ENCODE peak calls at places on chromosomes 6 and 20, in five cellular contexts. One of them, this sample, is unnamed.

GRCh38 chr6:70575899-70576298 is 9.2 kb downstream of the SDHAF4 start:
- DNase-seq in GM10248: no peak
- DNase-seq in Panc1: no peak
- DNase-seq in psoas muscle: no peak
- DNase-seq in MCF 10A: no peak
- DNase-seq in this sample: no peak

GRCh38 chr20:21137078-21137477 is 11.2 kb downstream of the KIZ start:
- DNase-seq in GM10248: no peak
- DNase-seq in Panc1: no peak
- DNase-seq in MCF 10A: no peak
- DNase-seq in psoas muscle: no peak
- DNase-seq in this sample: no peak

GRCh38 chr6:13365320-13365719 is 37.0 kb upstream of the TBC1D7 start:
- DNase-seq in Panc1: no peak
- DNase-seq in MCF 10A: no peak
- DNase-seq in GM10248: no peak
- DNase-seq in psoas muscle: no peak
- DNase-seq in this sample: no peak

GRCh38 chr6:148325316-148326068 is 17.1 kb upstream of the SASH1 start:
- DNase-seq in psoas muscle: no peak
- DNase-seq in MCF 10A: no peak
- DNase-seq in Panc1: no peak
- DNase-seq in GM10248: no peak
- DNase-seq in this sample: no peak

GRCh38 chr20:32823078-32823477 is 3.3 kb downstream of the MAPRE1 start:
- DNase-seq in psoas muscle: no peak
- DNase-seq in Panc1: no peak
- DNase-seq in MCF 10A: peak; percentile 67
- DNase-seq in GM10248: no peak
- DNase-seq in this sample: no peak

GRCh38 chr20:19975901-19976300 is 41.3 kb upstream of the NAA20 start:
- DNase-seq in GM10248: no peak
- DNase-seq in Panc1: no peak
- DNase-seq in MCF 10A: peak; percentile 47
- DNase-seq in psoas muscle: peak; percentile 40
- DNase-seq in this sample: no peak

GRCh38 chr6:170221753-170222400 is 69.0 kb downstream of the DLL1 start:
- DNase-seq in Panc1: no peak
- DNase-seq in MCF 10A: no peak
- DNase-seq in psoas muscle: no peak
- DNase-seq in GM10248: no peak
- DNase-seq in this sample: no peak

GRCh38 chr6:29850011-29850553 is 22.5 kb downstream of the HLA-G start:
- DNase-seq in MCF 10A: no peak
- DNase-seq in GM10248: no peak
- DNase-seq in Panc1: no peak
- DNase-seq in psoas muscle: no peak
- DNase-seq in this sample: no peak

GRCh38 chr6:36054965-36055364 is 27.4 kb downstream of the MAPK14 start:
- DNase-seq in Panc1: no peak
- DNase-seq in GM10248: no peak
- DNase-seq in psoas muscle: no peak
- DNase-seq in MCF 10A: no peak
- DNase-seq in this sample: no peak

GRCh38 chr6:32436995-32437836 is 2.5 kb upstream of the HLA-DRA start:
- DNase-seq in psoas muscle: no peak
- DNase-seq in GM10248: peak; percentile 66
- DNase-seq in MCF 10A: peak; percentile 27
- DNase-seq in Panc1: no peak
- DNase-seq in this sample: peak; percentile 60

GRCh38 chr20:32752458-32753250 is 9.4 kb upstream of the COMMD7 start:
- DNase-seq in Panc1: no peak
- DNase-seq in psoas muscle: no peak
- DNase-seq in MCF 10A: peak; percentile 59
- DNase-seq in GM10248: no peak
- DNase-seq in this sample: no peak

GRCh38 chr6:34709386-34709785 is 12.8 kb upstream of the ILRUN start:
- DNase-seq in MCF 10A: peak; percentile 51
- DNase-seq in psoas muscle: no peak
- DNase-seq in Panc1: no peak
- DNase-seq in GM10248: no peak
- DNase-seq in this sample: no peak

GRCh38 chr6:156828280-156828703 is 51.1 kb downstream of the ARID1B start:
- DNase-seq in Panc1: peak; percentile 50
- DNase-seq in psoas muscle: peak; percentile 79
- DNase-seq in MCF 10A: peak; percentile 93
- DNase-seq in GM10248: peak; percentile 31
- DNase-seq in this sample: peak; percentile 44

GRCh38 chr6:37582309-37582708 is 82.6 kb upstream of the CCDC167 start:
- DNase-seq in Panc1: no peak
- DNase-seq in GM10248: no peak
- DNase-seq in psoas muscle: no peak
- DNase-seq in MCF 10A: no peak
- DNase-seq in this sample: no peak

GRCh38 chr6:56766806-56767178 is 124.1 kb upstream of the DST start:
- DNase-seq in MCF 10A: no peak
- DNase-seq in Panc1: no peak
- DNase-seq in psoas muscle: no peak
- DNase-seq in GM10248: peak; percentile 61
- DNase-seq in this sample: peak; percentile 52

GRCh38 chr20:5364136-5364821 is 47.5 kb upstream of the PROKR2 start:
- DNase-seq in GM10248: no peak
- DNase-seq in Panc1: no peak
- DNase-seq in MCF 10A: no peak
- DNase-seq in psoas muscle: no peak
- DNase-seq in this sample: no peak

GRCh38 chr6:150250826-150251225 is 108.0 kb downstream of the PPP1R14C start:
- DNase-seq in Panc1: no peak
- DNase-seq in psoas muscle: no peak
- DNase-seq in MCF 10A: peak; percentile 99
- DNase-seq in GM10248: no peak
- DNase-seq in this sample: no peak

GRCh38 chr6:159969204-159969912 is 476 bp downstream of the IGF2R start:
- DNase-seq in GM10248: peak; percentile 35
- DNase-seq in MCF 10A: peak; percentile 23
- DNase-seq in psoas muscle: peak; percentile 76
- DNase-seq in Panc1: no peak
- DNase-seq in this sample: peak; percentile 62

GRCh38 chr20:19903168-19903676 is 113.9 kb upstream of the NAA20 start:
- DNase-seq in psoas muscle: no peak
- DNase-seq in MCF 10A: peak; percentile 30
- DNase-seq in GM10248: peak; percentile 76
- DNase-seq in Panc1: no peak
- DNase-seq in this sample: peak; percentile 77

GRCh38 chr6:74259931-74260330 is 563.9 kb downstream of the CD109 start:
- DNase-seq in GM10248: no peak
- DNase-seq in psoas muscle: no peak
- DNase-seq in Panc1: no peak
- DNase-seq in MCF 10A: no peak
- DNase-seq in this sample: no peak

GRCh38 chr20:40813708-40814327 is 124.8 kb upstream of the MAFB start:
- DNase-seq in GM10248: no peak
- DNase-seq in MCF 10A: no peak
- DNase-seq in Panc1: no peak
- DNase-seq in psoas muscle: no peak
- DNase-seq in this sample: no peak

GRCh38 chr6:129248976-129249375 is 366.0 kb downstream of the LAMA2 start:
- DNase-seq in Panc1: no peak
- DNase-seq in MCF 10A: no peak
- DNase-seq in psoas muscle: no peak
- DNase-seq in GM10248: no peak
- DNase-seq in this sample: no peak

GRCh38 chr6:27053738-27054137 is 193.8 kb upstream of the PRSS16 start:
- DNase-seq in GM10248: no peak
- DNase-seq in Panc1: no peak
- DNase-seq in psoas muscle: no peak
- DNase-seq in MCF 10A: no peak
- DNase-seq in this sample: no peak

DNA sequence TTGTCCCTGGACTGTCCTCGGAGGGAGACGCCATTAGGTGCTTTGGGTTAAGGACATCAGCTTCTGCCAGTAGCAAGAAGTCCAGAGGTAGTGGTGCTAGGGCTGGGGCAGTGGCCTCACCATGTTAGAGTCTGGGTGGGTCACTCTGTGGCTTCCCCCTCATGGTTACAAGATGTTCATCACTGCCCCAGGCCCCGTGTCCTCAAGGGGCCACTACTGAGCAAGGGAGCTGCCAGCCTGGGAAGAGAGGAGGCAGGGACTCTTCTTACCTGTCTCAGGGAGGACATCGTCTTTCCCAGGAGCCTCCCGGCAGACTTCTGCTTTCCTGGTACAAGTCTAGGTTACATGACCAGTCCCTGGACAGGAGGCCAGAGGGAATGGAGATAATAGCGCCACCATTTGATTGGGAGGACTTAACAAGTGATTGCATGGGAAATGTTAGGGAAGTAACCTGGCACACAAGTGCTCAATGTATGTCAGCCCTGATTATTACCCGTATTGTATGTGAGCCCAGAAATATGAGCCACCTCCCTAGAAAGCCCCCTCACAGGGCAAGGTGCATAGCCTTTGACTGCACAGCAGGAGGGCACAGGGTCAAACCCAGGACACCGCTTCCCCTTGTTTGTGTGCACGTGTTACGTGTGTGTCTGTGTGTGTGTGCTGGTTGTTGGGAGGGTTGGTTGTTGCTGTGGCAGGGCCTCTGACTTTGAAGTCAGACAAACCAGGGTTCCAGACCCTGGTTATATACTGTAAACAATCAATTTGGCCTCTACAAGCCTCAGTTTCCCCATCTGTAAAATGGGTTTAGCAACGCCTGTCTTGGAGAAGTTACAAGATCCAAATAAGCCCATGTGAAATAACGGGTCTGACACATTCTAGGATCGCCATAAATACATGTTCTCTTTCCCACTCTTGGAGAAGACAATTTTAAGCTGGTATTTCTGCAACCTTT is 30.0 kb downstream of the SIRPA start:
- DNase-seq in Panc1: no peak
- DNase-seq in GM10248: no peak
- DNase-seq in MCF 10A: no peak
- DNase-seq in psoas muscle: no peak
- DNase-seq in this sample: no peak
- TF ChIP-seq CTCF in Panc1: no peak
- TF ChIP-seq CTCF in GM10248: no peak
- TF ChIP-seq CTCF in MCF 10A: no peak
- TF ChIP-seq CTCF in psoas muscle: no peak
- TF ChIP-seq CTCF in this sample: no peak

GRCh38 chr20:3670945-3671344 is 7.7 kb upstream of the GFRA4 start:
- DNase-seq in psoas muscle: no peak
- DNase-seq in Panc1: no peak
- DNase-seq in MCF 10A: no peak
- DNase-seq in GM10248: no peak
- DNase-seq in this sample: no peak

GRCh38 chr20:3669710-3670367 is 6.6 kb upstream of the GFRA4 start:
- DNase-seq in GM10248: no peak
- DNase-seq in MCF 10A: no peak
- DNase-seq in Panc1: no peak
- DNase-seq in psoas muscle: no peak
- DNase-seq in this sample: no peak

GRCh38 chr20:3672864-3673550 is 8.8 kb downstream of the ADAM33 start:
- DNase-seq in GM10248: no peak
- DNase-seq in Panc1: no peak
- DNase-seq in psoas muscle: no peak
- DNase-seq in MCF 10A: no peak
- DNase-seq in this sample: no peak

GRCh38 chr20:3671986-3672863 is 9.0 kb upstream of the GFRA4 start:
- DNase-seq in Panc1: no peak
- DNase-seq in psoas muscle: no peak
- DNase-seq in GM10248: no peak
- DNase-seq in MCF 10A: no peak
- DNase-seq in this sample: no peak

DNA sequence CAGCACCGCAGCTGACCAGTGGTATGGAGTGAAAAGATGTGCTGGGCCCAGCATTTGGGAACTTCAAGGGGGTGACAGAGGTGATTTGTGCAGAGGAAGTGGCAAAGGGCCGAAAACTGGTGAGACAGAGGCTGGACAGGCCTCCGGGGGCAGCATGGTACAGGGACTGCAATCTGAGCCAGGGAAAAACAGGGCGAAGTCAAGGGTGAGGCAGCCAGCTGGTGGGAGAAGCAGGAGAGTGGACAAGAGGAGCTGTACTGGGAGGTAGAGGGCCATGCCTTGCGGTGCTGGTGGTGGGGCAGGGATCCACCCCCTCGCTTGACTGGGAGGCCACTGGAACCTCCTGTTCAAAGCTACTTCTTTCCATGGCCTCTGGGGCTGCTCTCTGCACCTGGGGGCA is 7.3 kb upstream of the GFRA4 start:
- DNase-seq in GM10248: no peak
- DNase-seq in MCF 10A: no peak
- DNase-seq in Panc1: no peak
- DNase-seq in psoas muscle: no peak
- DNase-seq in this sample: no peak
- TF ChIP-seq CTCF in GM10248: no peak
- TF ChIP-seq CTCF in MCF 10A: no peak
- TF ChIP-seq CTCF in Panc1: no peak
- TF ChIP-seq CTCF in psoas muscle: no peak
- TF ChIP-seq CTCF in this sample: no peak

DNA sequence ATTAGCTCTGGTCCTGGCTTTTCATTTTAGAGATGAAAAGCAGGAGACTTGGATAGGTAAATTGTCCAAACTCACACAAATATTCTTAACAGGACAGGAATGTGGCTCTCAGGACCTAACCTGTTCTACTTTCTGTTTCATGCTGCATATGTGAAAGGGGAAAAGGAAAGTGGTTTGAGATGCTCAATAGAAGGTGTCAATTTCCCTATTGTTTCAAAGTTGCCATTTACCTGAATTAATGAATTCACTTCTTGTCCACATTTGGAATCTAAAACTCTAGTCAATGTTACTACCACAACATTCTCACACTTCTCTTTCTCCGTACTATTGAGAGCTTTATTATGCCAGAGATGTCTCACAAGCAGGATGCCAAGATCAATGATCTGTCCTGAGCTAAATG is 4.8 kb upstream of the EFHC1 start:
- DNase-seq in psoas muscle: no peak
- DNase-seq in MCF 10A: no peak
- DNase-seq in Panc1: no peak
- DNase-seq in GM10248: no peak
- DNase-seq in this sample: no peak
- TF ChIP-seq CTCF in psoas muscle: no peak
- TF ChIP-seq CTCF in MCF 10A: no peak
- TF ChIP-seq CTCF in Panc1: no peak
- TF ChIP-seq CTCF in GM10248: no peak
- TF ChIP-seq CTCF in this sample: no peak

DNA sequence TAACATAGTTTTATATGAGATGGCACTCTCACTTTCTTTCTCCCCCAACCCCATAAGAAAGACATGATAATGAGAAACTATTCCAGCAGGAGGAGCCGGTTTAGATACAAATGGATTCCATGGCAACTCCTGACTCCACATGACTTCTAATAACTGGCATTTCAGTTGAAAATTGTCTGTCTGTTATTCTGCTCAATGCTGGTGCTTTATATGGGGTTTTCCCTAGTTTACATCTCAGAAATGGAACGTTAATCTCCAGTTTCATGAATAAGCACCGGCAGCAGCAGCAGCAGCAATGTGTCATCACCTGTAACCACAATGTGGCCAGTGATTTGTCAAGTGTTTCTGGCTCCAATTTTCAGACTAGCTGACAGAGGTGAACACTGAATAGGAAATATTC is 8.0 kb upstream of the SIM1 start:
- DNase-seq in Panc1: no peak
- DNase-seq in GM10248: no peak
- DNase-seq in MCF 10A: peak; percentile 65
- DNase-seq in psoas muscle: no peak
- DNase-seq in this sample: peak; percentile 40
- TF ChIP-seq CTCF in Panc1: no peak
- TF ChIP-seq CTCF in GM10248: no peak
- TF ChIP-seq CTCF in MCF 10A: no peak
- TF ChIP-seq CTCF in psoas muscle: no peak
- TF ChIP-seq CTCF in this sample: no peak

GRCh38 chr6:116439572-116439971 is 21.6 kb upstream of the CALHM6 start:
- DNase-seq in psoas muscle: no peak
- DNase-seq in Panc1: no peak
- DNase-seq in GM10248: no peak
- DNase-seq in MCF 10A: no peak
- DNase-seq in this sample: no peak
- TF ChIP-seq CTCF in psoas muscle: no peak
- TF ChIP-seq CTCF in Panc1: no peak
- TF ChIP-seq CTCF in GM10248: no peak
- TF ChIP-seq CTCF in MCF 10A: no peak
- TF ChIP-seq CTCF in this sample: no peak